ENCODE peak calls at places on chromosome 20, in six cellular contexts. C, M, P, Y, I and W are unnamed samples. For H3K27me3 and H3K4me1, the result is how much of the 10 kb centered on the place peaks cover.

GRCh38 chr20:37081717-37082289 is 14.0 kb downstream of the RBL1 start:
- DNase-seq in C (no peak), P (peak), I (no peak), M (no peak), Y (peak), W (no peak)

GRCh38 chr20:634526-634925 is 18.5 kb downstream of the SRXN1 start:
- DNase-seq in C (no peak), I (no peak), Y (no peak), P (no peak), M (no peak), W (no peak)

GRCh38 chr20:33349493-33349892 is 51.8 kb downstream of the CDK5RAP1 start:
- DNase-seq in I (no peak), Y (no peak), P (no peak), M (no peak), C (no peak), W (peak)

GRCh38 chr20:25749667-25750066 is 53.0 kb upstream of the ZNF337 start:
- DNase-seq in P (no peak), C (no peak), Y (no peak), M (no peak), I (no peak), W (no peak)

GRCh38 chr20:32354592-32355416 is 3.3 kb upstream of the ASXL1 start:
- DNase-seq in C (no peak), I (no peak), Y (no peak), M (no peak), P (no peak), W (peak)

GRCh38 chr20:19756756-19757486 is 1.1 kb upstream of the RIN2 start:
- DNase-seq in Y (no peak), M (no peak), P (no peak), I (no peak), C (peak), W (no peak)

GRCh38 chr20:4722571-4722970 is 862 bp downstream of the PRND start:
- DNase-seq in M (no peak), Y (no peak), C (no peak), P (peak), I (no peak), W (no peak)

GRCh38 chr20:34703573-34704176 is 469 bp upstream of the TP53INP2 start:
- DNase-seq in Y (peak), P (peak), I (no peak), C (peak), M (peak), W (no peak)

GRCh38 chr20:28562510-28562898 is 2695.0 kb upstream of the DEFB115 start:
- DNase-seq in C (no peak), P (peak), Y (no peak), I (no peak), M (no peak), W (no peak)

GRCh38 chr20:38674178-38675133 is 49.8 kb upstream of the SLC32A1 start:
- DNase-seq in I (no peak), M (peak), C (no peak), Y (peak), P (peak), W (peak)

GRCh38 chr20:4661191-4661590 is 60.5 kb upstream of the PRND start:
- DNase-seq in I (no peak), P (no peak), Y (peak), M (no peak), C (no peak), W (no peak)

DNA sequence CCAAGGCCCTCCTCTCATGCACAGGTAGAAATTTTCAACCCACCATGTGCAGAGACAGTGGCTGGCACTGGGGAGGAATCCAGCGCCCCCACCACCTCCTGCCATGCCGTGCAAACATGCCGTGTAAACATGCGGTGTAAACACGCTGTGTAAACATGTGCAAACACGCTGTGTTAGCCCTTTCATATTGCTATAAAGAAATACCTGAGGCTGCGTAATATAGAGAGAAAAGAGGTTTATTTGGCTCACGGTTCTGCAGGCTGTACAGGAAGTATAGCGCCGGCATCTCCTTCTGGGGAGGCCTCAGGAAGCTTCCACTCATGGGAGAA is 218.3 kb downstream of the TAF4 start:
- DNase-seq in I (no peak), Y (no peak), P (no peak), C (no peak), M (no peak), W (no peak)
- H3K27me3 ChIP-seq in I (half or more), Y (under half), P (under half), C (half or more), M (under half), W (under half)

GRCh38 chr20:50568549-50568942 is 58.4 kb downstream of the PTPN1 start:
- DNase-seq in M (no peak), C (no peak), P (no peak), I (no peak), Y (no peak), W (no peak)

GRCh38 chr20:50569864-50570836 is 60.0 kb downstream of the PTPN1 start:
- DNase-seq in M (no peak), C (no peak), Y (peak), I (no peak), P (peak), W (peak)

GRCh38 chr20:50574108-50574507 is 63.9 kb downstream of the PTPN1 start:
- DNase-seq in Y (no peak), P (no peak), C (no peak), I (peak), M (no peak), W (peak)

GRCh38 chr20:50572922-50573777 is 63.0 kb downstream of the PTPN1 start:
- DNase-seq in P (no peak), Y (no peak), C (no peak), I (peak), M (no peak), W (no peak)

GRCh38 chr20:50571466-50571865 is 61.3 kb downstream of the PTPN1 start:
- DNase-seq in C (no peak), P (no peak), M (no peak), I (no peak), Y (no peak), W (no peak)
- H3K4me1 ChIP-seq in C (half or more), P (under half), M (under half), I (under half), Y (under half), W (under half)

GRCh38 chr20:49310695-49311094 is 32.8 kb upstream of the ZNFX1 start:
- DNase-seq in Y (no peak), M (no peak), I (no peak), P (no peak), C (no peak), W (no peak)
- H3K27me3 ChIP-seq in Y (under half), M (under half), I (under half), P (under half), C (under half), W (under half)

DNA sequence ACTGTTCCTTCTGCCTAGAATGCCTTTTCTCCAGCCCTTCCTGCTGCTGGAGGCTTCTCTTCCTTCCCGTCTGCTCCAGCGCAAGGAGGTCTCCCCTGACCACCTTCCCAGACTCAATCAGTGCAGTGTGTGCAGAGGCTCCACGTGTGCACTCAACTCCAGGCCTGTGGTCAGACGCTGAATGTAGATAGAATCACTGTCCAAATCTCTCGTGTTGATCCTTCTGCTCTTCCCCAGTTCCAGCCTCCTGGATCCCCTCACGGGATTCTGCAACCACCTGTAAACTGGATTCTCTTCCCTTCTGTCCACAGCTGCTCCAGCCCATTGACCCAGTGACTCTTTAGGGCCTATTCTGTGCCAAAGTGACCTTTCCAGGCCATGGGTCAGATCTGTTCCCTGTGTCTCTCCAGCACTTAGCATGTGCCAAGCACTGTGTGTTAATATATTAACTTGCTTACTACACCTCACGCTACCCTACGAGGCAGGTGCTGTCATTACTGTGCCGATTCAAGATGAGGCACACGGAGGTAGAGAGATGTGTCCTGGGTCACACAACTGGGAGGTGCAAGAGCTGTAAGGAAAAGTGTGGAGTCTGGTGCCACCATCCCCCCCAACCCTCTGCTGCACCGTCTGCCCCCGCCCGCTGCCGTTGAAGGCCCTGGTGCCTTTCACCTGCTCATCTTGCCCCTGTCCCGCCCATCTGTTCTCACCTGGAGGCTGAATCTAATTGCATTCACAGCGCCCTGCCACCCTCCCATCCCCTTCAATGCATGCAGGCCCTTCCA is 112.2 kb downstream of the SULF2 start:
- DNase-seq in C (no peak), Y (no peak), M (no peak), I (peak), P (no peak), W (peak)
- H3K4me1 ChIP-seq in C (under half), Y (under half), M (under half), I (under half), P (under half), W (under half)